ENCODE peak calls at places on chromosomes 1 and 21, in four cellular contexts. One of them, this sample, is unnamed.

GRCh38 chr1:51570063-51570720 is 46.7 kb upstream of the OSBPL9 start:
- DNase-seq in A549: no peak
- DNase-seq in K562: no peak
- DNase-seq in H1: no peak
- DNase-seq in this sample: no peak

GRCh38 chr1:159828916-159829634 is 2.4 kb downstream of the SLAMF8 start:
- DNase-seq in A549: peak; percentile 43
- DNase-seq in K562: peak; percentile 30
- DNase-seq in H1: peak; percentile 67
- DNase-seq in this sample: peak; percentile 5

GRCh38 chr1:110494522-110495406 is 24.2 kb downstream of the KCNA10 start:
- DNase-seq in A549: no peak
- DNase-seq in K562: no peak
- DNase-seq in H1: no peak
- DNase-seq in this sample: no peak

GRCh38 chr21:15837603-15838002 is 107.8 kb downstream of the USP25 start:
- DNase-seq in A549: no peak
- DNase-seq in K562: no peak
- DNase-seq in H1: no peak
- DNase-seq in this sample: no peak

GRCh38 chr1:36913523-36914060 is 120.7 kb downstream of the GRIK3 start:
- DNase-seq in A549: no peak
- DNase-seq in K562: no peak
- DNase-seq in H1: no peak
- DNase-seq in this sample: no peak

GRCh38 chr1:51729824-51730284 is 113.0 kb downstream of the OSBPL9 start:
- DNase-seq in A549: peak; percentile 33
- DNase-seq in K562: peak; percentile 82
- DNase-seq in H1: no peak
- DNase-seq in this sample: no peak

GRCh38 chr1:159849972-159850371 is 12.5 kb downstream of the VSIG8 start:
- DNase-seq in A549: no peak
- DNase-seq in K562: no peak
- DNase-seq in H1: no peak
- DNase-seq in this sample: no peak

GRCh38 chr21:45427331-45428271 is 22.6 kb downstream of the COL18A1 start:
- DNase-seq in A549: peak; percentile 92
- DNase-seq in K562: peak; percentile 73
- DNase-seq in H1: no peak
- DNase-seq in this sample: peak; percentile 93

GRCh38 chr1:95660736-95661135 is 426.7 kb downstream of the RWDD3 start:
- DNase-seq in A549: no peak
- DNase-seq in K562: no peak
- DNase-seq in H1: no peak
- DNase-seq in this sample: no peak
- TF ChIP-seq PHF8 in A549: no peak
- TF ChIP-seq PHF8 in K562: no peak
- TF ChIP-seq PHF8 in H1: no peak
- TF ChIP-seq PHF8 in this sample: no peak

GRCh38 chr1:212668477-212668876 is 31.2 kb downstream of the BATF3 start:
- DNase-seq in A549: no peak
- DNase-seq in K562: no peak
- DNase-seq in H1: peak; percentile 13
- DNase-seq in this sample: no peak

GRCh38 chr1:212666116-212666775 is 33.4 kb downstream of the BATF3 start:
- DNase-seq in A549: no peak
- DNase-seq in K562: no peak
- DNase-seq in H1: peak; percentile 43
- DNase-seq in this sample: no peak

GRCh38 chr1:212669102-212669501 is 30.5 kb downstream of the BATF3 start:
- DNase-seq in A549: peak; percentile 53
- DNase-seq in K562: peak; percentile 59
- DNase-seq in H1: peak; percentile 48
- DNase-seq in this sample: peak; percentile 43

GRCh38 chr1:212665241-212666115 is 34.2 kb downstream of the BATF3 start:
- DNase-seq in A549: peak; percentile 82
- DNase-seq in K562: peak; percentile 88
- DNase-seq in H1: peak; percentile 95
- DNase-seq in this sample: peak; percentile 51

GRCh38 chr1:212667223-212668139 is 32.2 kb downstream of the BATF3 start:
- DNase-seq in A549: peak; percentile 78
- DNase-seq in K562: peak; percentile 27
- DNase-seq in H1: peak; percentile 38
- DNase-seq in this sample: peak; percentile 42
- TF ChIP-seq PHF8 in A549: no peak
- TF ChIP-seq PHF8 in K562: no peak
- TF ChIP-seq PHF8 in H1: no peak
- TF ChIP-seq PHF8 in this sample: no peak

DNA sequence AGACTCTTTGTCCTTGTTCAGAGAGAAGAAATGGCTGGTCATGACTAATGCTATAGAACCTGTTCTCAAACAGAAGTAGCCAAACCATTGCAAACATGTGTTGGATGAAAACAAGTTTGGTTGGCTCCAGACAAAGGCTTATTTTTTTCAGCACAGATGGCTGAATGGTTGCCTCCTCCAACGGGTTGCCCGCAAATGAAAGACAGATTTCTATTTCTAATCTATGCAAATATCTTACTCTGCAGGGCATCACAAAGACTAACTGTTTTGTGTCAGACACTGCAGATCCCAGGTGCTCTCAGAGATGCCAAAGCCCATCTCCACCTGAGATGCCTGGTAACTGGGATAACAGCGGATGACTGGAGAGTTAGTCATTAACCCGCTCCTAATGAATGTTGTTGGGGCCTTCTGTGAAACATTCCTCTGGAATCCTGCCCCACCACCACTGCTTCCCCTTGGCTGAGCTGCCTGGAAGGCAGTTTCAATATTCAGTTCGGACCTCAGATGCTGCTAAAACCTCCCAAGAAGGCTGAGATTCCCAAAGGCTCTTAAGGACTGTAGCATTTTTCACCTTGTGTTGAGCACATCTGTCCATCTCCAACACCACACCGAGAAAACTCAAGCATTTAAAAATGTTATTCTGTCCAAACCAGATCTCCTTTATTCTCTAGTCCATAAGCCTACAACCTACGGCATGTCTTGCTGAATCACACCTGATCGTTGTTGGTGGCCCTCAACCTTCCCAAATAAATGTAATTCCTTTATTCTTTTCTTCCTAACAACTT is 104.4 kb downstream of the PTPN14 start:
- DNase-seq in A549: peak; percentile 91
- DNase-seq in K562: no peak
- DNase-seq in H1: peak; percentile 62
- DNase-seq in this sample: peak; percentile 85
- TF ChIP-seq PHF8 in A549: no peak
- TF ChIP-seq PHF8 in K562: no peak
- TF ChIP-seq PHF8 in H1: no peak
- TF ChIP-seq PHF8 in this sample: no peak

DNA sequence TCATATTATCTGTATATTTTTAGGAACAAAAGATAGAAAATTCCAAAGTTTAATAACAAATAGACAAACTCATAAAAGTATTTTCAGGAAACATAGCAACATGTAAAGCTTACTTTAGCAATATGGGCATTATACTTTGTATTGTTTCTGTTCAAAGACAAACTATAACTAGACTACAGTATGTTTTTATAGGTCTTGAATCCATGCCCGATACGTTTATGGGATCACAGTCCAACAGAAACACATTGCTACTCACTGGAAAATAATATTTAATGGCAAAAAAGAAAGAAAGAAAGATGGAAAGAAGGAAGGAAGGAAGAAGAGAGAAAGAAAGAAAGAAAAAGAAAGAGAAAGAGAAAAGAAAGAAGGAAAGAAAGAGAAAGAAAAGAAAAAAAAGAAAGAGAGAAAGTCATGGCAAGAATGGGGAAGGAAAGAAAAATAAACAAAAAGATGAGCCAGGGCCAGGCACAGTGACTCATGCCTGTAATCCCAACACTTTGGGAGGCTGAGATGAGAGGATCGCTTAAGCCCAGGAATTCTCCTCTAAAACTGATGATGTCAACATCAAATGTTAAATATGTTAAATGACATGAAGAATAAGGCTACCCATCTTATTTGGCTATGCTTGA is 32.7 kb downstream of the TM2D1 start:
- DNase-seq in A549: no peak
- DNase-seq in K562: no peak
- DNase-seq in H1: no peak
- DNase-seq in this sample: no peak
- TF ChIP-seq PHF8 in A549: no peak
- TF ChIP-seq PHF8 in K562: no peak
- TF ChIP-seq PHF8 in H1: no peak
- TF ChIP-seq PHF8 in this sample: no peak

GRCh38 chr1:245698116-245698515 is 543.3 kb downstream of the KIF26B start:
- DNase-seq in A549: no peak
- DNase-seq in K562: no peak
- DNase-seq in H1: no peak
- DNase-seq in this sample: no peak

GRCh38 chr1:245702346-245702745 is 547.6 kb downstream of the KIF26B start:
- DNase-seq in A549: no peak
- DNase-seq in K562: no peak
- DNase-seq in H1: no peak
- DNase-seq in this sample: no peak

GRCh38 chr1:245700631-245701030 is 545.8 kb downstream of the KIF26B start:
- DNase-seq in A549: no peak
- DNase-seq in K562: no peak
- DNase-seq in H1: no peak
- DNase-seq in this sample: no peak

GRCh38 chr1:245701631-245702030 is 546.8 kb downstream of the KIF26B start:
- DNase-seq in A549: no peak
- DNase-seq in K562: no peak
- DNase-seq in H1: no peak
- DNase-seq in this sample: no peak

DNA sequence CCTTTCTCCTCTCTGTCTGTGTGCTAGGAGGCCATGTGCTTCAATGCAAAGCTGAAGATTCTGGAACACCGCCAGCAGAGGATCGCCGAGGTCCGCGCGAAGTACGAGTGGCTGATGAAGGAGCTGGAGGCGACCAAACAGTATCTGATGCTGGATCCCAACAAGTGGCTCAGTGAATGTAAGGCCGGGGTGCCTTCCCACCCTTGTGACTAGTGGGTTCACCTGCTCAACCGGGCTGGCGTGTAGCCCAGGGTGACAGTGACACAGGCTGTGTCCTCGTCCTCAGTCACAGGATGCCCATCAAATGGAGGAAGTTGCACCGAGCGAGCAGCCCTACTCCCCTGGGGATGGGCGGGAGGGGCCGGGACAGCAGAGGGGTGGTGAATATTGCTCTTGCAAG is 544.1 kb downstream of the KIF26B start:
- DNase-seq in A549: no peak
- DNase-seq in K562: no peak
- DNase-seq in H1: no peak
- DNase-seq in this sample: no peak
- TF ChIP-seq PHF8 in A549: no peak
- TF ChIP-seq PHF8 in K562: no peak
- TF ChIP-seq PHF8 in H1: no peak
- TF ChIP-seq PHF8 in this sample: no peak

GRCh38 chr1:153608742-153609584 is 4.0 kb downstream of the S100A16 start:
- DNase-seq in A549: peak; percentile 98
- DNase-seq in K562: peak; percentile 90
- DNase-seq in H1: peak; percentile 90
- DNase-seq in this sample: peak; percentile 96
- TF ChIP-seq PHF8 in A549: no peak
- TF ChIP-seq PHF8 in K562: peak; percentile 25
- TF ChIP-seq PHF8 in H1: no peak
- TF ChIP-seq PHF8 in this sample: no peak

GRCh38 chr1:66833112-66833511 is 32.0 kb upstream of the INSL5 start:
- DNase-seq in A549: no peak
- DNase-seq in K562: no peak
- DNase-seq in H1: no peak
- DNase-seq in this sample: no peak
- TF ChIP-seq PHF8 in A549: no peak
- TF ChIP-seq PHF8 in K562: no peak
- TF ChIP-seq PHF8 in H1: no peak
- TF ChIP-seq PHF8 in this sample: no peak

GRCh38 chr21:34807881-34808568 is 139.2 kb downstream of the CLIC6 start:
- DNase-seq in A549: peak; percentile 50
- DNase-seq in K562: no peak
- DNase-seq in H1: no peak
- DNase-seq in this sample: no peak
- TF ChIP-seq PHF8 in A549: no peak
- TF ChIP-seq PHF8 in K562: no peak
- TF ChIP-seq PHF8 in H1: no peak
- TF ChIP-seq PHF8 in this sample: no peak

DNA sequence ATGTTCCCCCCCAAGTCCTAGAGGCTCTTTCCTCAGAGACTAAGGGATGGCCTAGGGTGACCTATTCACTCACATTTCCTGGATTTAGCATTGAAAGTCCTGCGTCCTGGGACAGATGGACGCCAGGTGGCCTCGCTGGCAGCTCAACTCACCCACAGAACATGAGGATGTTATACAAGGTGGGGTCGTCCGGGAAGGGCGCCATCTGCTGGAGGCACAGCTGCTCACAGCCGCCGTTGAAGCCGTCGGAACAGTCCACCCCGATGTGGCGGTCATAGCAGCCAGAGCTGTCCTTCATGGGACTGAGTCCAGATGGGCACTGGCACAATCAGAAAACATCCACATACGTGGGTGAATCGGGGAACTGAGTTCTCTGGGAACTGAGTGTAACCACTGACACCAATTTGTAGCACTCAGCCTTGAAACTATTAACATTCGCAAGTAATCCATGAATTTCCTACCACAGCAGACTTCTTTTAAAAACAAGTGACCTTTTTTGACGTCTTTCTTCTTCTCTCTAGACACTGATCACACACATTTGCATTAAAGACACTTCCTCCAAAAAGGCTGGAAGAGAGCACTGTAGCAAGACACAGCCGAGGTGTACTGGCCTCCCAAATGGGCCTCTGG is 215.4 kb downstream of the ASTN1 start:
- DNase-seq in A549: peak; percentile 61
- DNase-seq in K562: peak; percentile 85
- DNase-seq in H1: peak; percentile 96
- DNase-seq in this sample: peak; percentile 71
- TF ChIP-seq PHF8 in A549: no peak
- TF ChIP-seq PHF8 in K562: no peak
- TF ChIP-seq PHF8 in H1: no peak
- TF ChIP-seq PHF8 in this sample: no peak

This sample was measured in HepG2.